ENCODE peak calls at places on chromosomes 12 and 14, in six cellular contexts. One of them, this sample, is unnamed.

GRCh38 chr12:23906329-23906728 is 43.1 kb downstream of the SOX5 start:
- DNase-seq in neural progenitor cell: peak; percentile 63
- DNase-seq in transverse colon: no peak
- DNase-seq in stomach: no peak
- DNase-seq in naive thymus-derived CD4-positive, alpha-beta T cell: no peak
- DNase-seq in effector memory CD4-positive, alpha-beta T cell: no peak
- DNase-seq in this sample: no peak

GRCh38 chr14:93045965-93046695 is 69.6 kb downstream of the ITPK1 start:
- DNase-seq in effector memory CD4-positive, alpha-beta T cell: no peak
- DNase-seq in transverse colon: no peak
- DNase-seq in naive thymus-derived CD4-positive, alpha-beta T cell: no peak
- DNase-seq in neural progenitor cell: no peak
- DNase-seq in stomach: no peak
- DNase-seq in this sample: no peak

GRCh38 chr14:69625299-69626131 is 14.1 kb downstream of the SUSD6 start:
- DNase-seq in effector memory CD4-positive, alpha-beta T cell: peak; percentile 46
- DNase-seq in naive thymus-derived CD4-positive, alpha-beta T cell: peak; percentile 72
- DNase-seq in transverse colon: peak; percentile 70
- DNase-seq in stomach: peak; percentile 55
- DNase-seq in neural progenitor cell: no peak
- DNase-seq in this sample: peak; percentile 74

GRCh38 chr12:121829250-121829918 is 25.6 kb downstream of the SETD1B start:
- DNase-seq in naive thymus-derived CD4-positive, alpha-beta T cell: no peak
- DNase-seq in neural progenitor cell: no peak
- DNase-seq in effector memory CD4-positive, alpha-beta T cell: no peak
- DNase-seq in stomach: no peak
- DNase-seq in transverse colon: no peak
- DNase-seq in this sample: no peak

GRCh38 chr12:93638095-93638494 is 39.1 kb upstream of the CRADD start:
- DNase-seq in stomach: no peak
- DNase-seq in effector memory CD4-positive, alpha-beta T cell: no peak
- DNase-seq in transverse colon: no peak
- DNase-seq in neural progenitor cell: no peak
- DNase-seq in naive thymus-derived CD4-positive, alpha-beta T cell: no peak
- DNase-seq in this sample: no peak

GRCh38 chr12:55933158-55933798 is 2.3 kb downstream of the DGKA start:
- DNase-seq in effector memory CD4-positive, alpha-beta T cell: no peak
- DNase-seq in stomach: peak; percentile 35
- DNase-seq in neural progenitor cell: no peak
- DNase-seq in transverse colon: peak; percentile 71
- DNase-seq in naive thymus-derived CD4-positive, alpha-beta T cell: no peak
- DNase-seq in this sample: no peak

GRCh38 chr14:95274283-95274682 is 45.4 kb downstream of the CLMN start:
- DNase-seq in stomach: no peak
- DNase-seq in naive thymus-derived CD4-positive, alpha-beta T cell: no peak
- DNase-seq in transverse colon: peak; percentile 76
- DNase-seq in effector memory CD4-positive, alpha-beta T cell: no peak
- DNase-seq in neural progenitor cell: no peak
- DNase-seq in this sample: no peak

GRCh38 chr12:6963016-6963731 is 7.3 kb downstream of the PHB2 start:
- DNase-seq in effector memory CD4-positive, alpha-beta T cell: no peak
- DNase-seq in transverse colon: peak; percentile 95
- DNase-seq in naive thymus-derived CD4-positive, alpha-beta T cell: no peak
- DNase-seq in neural progenitor cell: no peak
- DNase-seq in stomach: peak; percentile 95
- DNase-seq in this sample: no peak

GRCh38 chr14:63405715-63406114 is 87.0 kb upstream of the GPHB5 start:
- DNase-seq in neural progenitor cell: no peak
- DNase-seq in effector memory CD4-positive, alpha-beta T cell: no peak
- DNase-seq in naive thymus-derived CD4-positive, alpha-beta T cell: no peak
- DNase-seq in stomach: no peak
- DNase-seq in transverse colon: no peak
- DNase-seq in this sample: no peak

GRCh38 chr12:120252071-120252906 is 13.2 kb downstream of the PXN start:
- DNase-seq in stomach: no peak
- DNase-seq in effector memory CD4-positive, alpha-beta T cell: peak; percentile 70
- DNase-seq in neural progenitor cell: no peak
- DNase-seq in transverse colon: no peak
- DNase-seq in naive thymus-derived CD4-positive, alpha-beta T cell: peak; percentile 92
- DNase-seq in this sample: no peak

GRCh38 chr12:91057349-91057748 is 475 bp downstream of the KERA start:
- DNase-seq in effector memory CD4-positive, alpha-beta T cell: no peak
- DNase-seq in neural progenitor cell: no peak
- DNase-seq in naive thymus-derived CD4-positive, alpha-beta T cell: no peak
- DNase-seq in stomach: no peak
- DNase-seq in transverse colon: no peak
- DNase-seq in this sample: no peak

GRCh38 chr14:104895786-104896642 is 28.7 kb upstream of the PLD4 start:
- DNase-seq in effector memory CD4-positive, alpha-beta T cell: no peak
- DNase-seq in stomach: peak; percentile 70
- DNase-seq in transverse colon: peak; percentile 11
- DNase-seq in neural progenitor cell: no peak
- DNase-seq in naive thymus-derived CD4-positive, alpha-beta T cell: no peak
- DNase-seq in this sample: no peak

GRCh38 chr12:48165089-48166031 is 8.0 kb upstream of the ASB8 start:
- DNase-seq in stomach: no peak
- DNase-seq in transverse colon: no peak
- DNase-seq in effector memory CD4-positive, alpha-beta T cell: peak; percentile 22
- DNase-seq in neural progenitor cell: peak; percentile 75
- DNase-seq in naive thymus-derived CD4-positive, alpha-beta T cell: peak; percentile 74
- DNase-seq in this sample: no peak

GRCh38 chr14:39368261-39368959 is 63.8 kb downstream of the FBXO33 start:
- DNase-seq in effector memory CD4-positive, alpha-beta T cell: no peak
- DNase-seq in stomach: peak; percentile 42
- DNase-seq in naive thymus-derived CD4-positive, alpha-beta T cell: peak; percentile 4
- DNase-seq in neural progenitor cell: peak; percentile 89
- DNase-seq in transverse colon: peak; percentile 32
- DNase-seq in this sample: no peak

GRCh38 chr12:30754383-30754749 is 385 bp downstream of the CAPRIN2 start:
- DNase-seq in stomach: no peak
- DNase-seq in effector memory CD4-positive, alpha-beta T cell: no peak
- DNase-seq in transverse colon: no peak
- DNase-seq in naive thymus-derived CD4-positive, alpha-beta T cell: no peak
- DNase-seq in neural progenitor cell: no peak
- DNase-seq in this sample: peak; percentile 60

GRCh38 chr12:49041036-49041880 is 19.3 kb downstream of the KMT2D start:
- DNase-seq in naive thymus-derived CD4-positive, alpha-beta T cell: no peak
- DNase-seq in effector memory CD4-positive, alpha-beta T cell: no peak
- DNase-seq in stomach: no peak
- DNase-seq in neural progenitor cell: no peak
- DNase-seq in transverse colon: no peak
- DNase-seq in this sample: no peak

GRCh38 chr14:64919618-64920017 is 5.4 kb downstream of the CHURC1 start:
- DNase-seq in neural progenitor cell: no peak
- DNase-seq in stomach: no peak
- DNase-seq in effector memory CD4-positive, alpha-beta T cell: no peak
- DNase-seq in naive thymus-derived CD4-positive, alpha-beta T cell: no peak
- DNase-seq in transverse colon: no peak
- DNase-seq in this sample: no peak

GRCh38 chr12:25352078-25352918 is 101.6 kb upstream of the KRAS start:
- DNase-seq in neural progenitor cell: no peak
- DNase-seq in naive thymus-derived CD4-positive, alpha-beta T cell: no peak
- DNase-seq in effector memory CD4-positive, alpha-beta T cell: no peak
- DNase-seq in transverse colon: no peak
- DNase-seq in stomach: no peak
- DNase-seq in this sample: no peak

GRCh38 chr12:9134981-9135628 is 19.4 kb upstream of the A2M start:
- DNase-seq in effector memory CD4-positive, alpha-beta T cell: no peak
- DNase-seq in naive thymus-derived CD4-positive, alpha-beta T cell: no peak
- DNase-seq in neural progenitor cell: no peak
- DNase-seq in transverse colon: no peak
- DNase-seq in stomach: no peak
- DNase-seq in this sample: no peak

DNA sequence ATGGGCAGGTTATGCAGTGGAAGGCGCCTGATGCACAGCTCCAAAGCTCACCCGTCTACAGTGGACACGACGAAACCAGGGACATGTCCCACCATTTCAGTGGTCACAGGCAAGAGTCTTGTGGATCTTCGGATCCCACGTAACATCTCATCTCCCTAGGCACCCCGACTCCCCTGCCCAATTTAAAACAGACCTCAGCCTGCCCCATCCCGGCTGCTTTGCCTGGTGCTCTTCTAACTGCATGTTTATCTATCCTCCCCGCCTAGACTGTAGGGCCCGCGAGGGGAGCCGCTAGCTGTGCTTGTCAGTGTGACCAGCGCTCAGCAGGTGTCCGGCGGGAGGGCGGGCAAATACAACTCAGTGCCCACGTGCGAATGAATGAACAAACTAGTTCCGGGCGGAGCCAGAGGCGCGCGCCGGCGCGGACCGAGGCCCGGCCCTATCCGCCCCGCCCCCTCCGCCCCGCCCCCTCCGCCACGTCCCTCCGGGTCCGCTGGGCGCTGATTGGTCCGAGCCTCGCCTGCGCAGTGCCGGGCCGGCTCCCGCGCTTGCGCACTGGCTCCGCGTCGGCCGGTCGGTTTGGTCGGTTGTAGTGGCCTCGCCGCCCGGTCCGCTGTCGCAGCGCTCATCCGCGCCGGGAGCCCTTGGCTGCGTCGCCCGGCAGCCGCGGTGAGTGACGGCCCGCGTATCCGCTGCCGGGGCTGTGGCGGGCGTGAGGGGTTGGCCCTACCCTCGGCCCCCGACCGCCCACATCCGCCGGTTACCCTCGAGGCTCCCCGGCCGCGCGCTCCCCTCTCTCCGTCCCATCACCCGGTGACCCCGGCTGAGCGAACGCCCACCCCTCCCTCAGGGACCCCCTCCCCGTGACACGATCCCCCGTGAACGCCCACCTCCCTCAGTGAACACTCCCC is 60.1 kb downstream of the DDX51 start:
- DNase-seq in transverse colon: peak; percentile 92
- DNase-seq in stomach: peak; percentile 93
- DNase-seq in effector memory CD4-positive, alpha-beta T cell: peak; percentile 86
- DNase-seq in naive thymus-derived CD4-positive, alpha-beta T cell: peak; percentile 81
- DNase-seq in neural progenitor cell: peak; percentile 97
- DNase-seq in this sample: peak; percentile 90
- H3K4me1 ChIP-seq in transverse colon: peaks cover 5% of the 10 kb centered on the region
- H3K4me1 ChIP-seq in stomach: peaks cover 31% of the 10 kb centered on the region
- H3K4me1 ChIP-seq in effector memory CD4-positive, alpha-beta T cell: peaks cover 15% of the 10 kb centered on the region
- H3K4me1 ChIP-seq in naive thymus-derived CD4-positive, alpha-beta T cell: peaks cover 9% of the 10 kb centered on the region
- H3K4me1 ChIP-seq in neural progenitor cell: peaks cover 4% of the 10 kb centered on the region
- H3K4me1 ChIP-seq in this sample: peaks cover 19% of the 10 kb centered on the region

GRCh38 chr12:547883-548470 is 88.2 kb downstream of the B4GALNT3 start:
- DNase-seq in stomach: no peak
- DNase-seq in neural progenitor cell: no peak
- DNase-seq in effector memory CD4-positive, alpha-beta T cell: no peak
- DNase-seq in naive thymus-derived CD4-positive, alpha-beta T cell: no peak
- DNase-seq in transverse colon: no peak
- DNase-seq in this sample: no peak

GRCh38 chr12:545835-546234 is 86.1 kb downstream of the B4GALNT3 start:
- DNase-seq in neural progenitor cell: no peak
- DNase-seq in transverse colon: no peak
- DNase-seq in effector memory CD4-positive, alpha-beta T cell: no peak
- DNase-seq in naive thymus-derived CD4-positive, alpha-beta T cell: no peak
- DNase-seq in stomach: no peak
- DNase-seq in this sample: no peak

GRCh38 chr12:544941-545635 is 85.3 kb downstream of the B4GALNT3 start:
- DNase-seq in transverse colon: no peak
- DNase-seq in effector memory CD4-positive, alpha-beta T cell: no peak
- DNase-seq in neural progenitor cell: no peak
- DNase-seq in stomach: no peak
- DNase-seq in naive thymus-derived CD4-positive, alpha-beta T cell: no peak
- DNase-seq in this sample: no peak

GRCh38 chr12:546920-547845 is 87.4 kb downstream of the B4GALNT3 start:
- DNase-seq in naive thymus-derived CD4-positive, alpha-beta T cell: peak; percentile 54
- DNase-seq in neural progenitor cell: peak; percentile 82
- DNase-seq in stomach: peak; percentile 75
- DNase-seq in effector memory CD4-positive, alpha-beta T cell: peak; percentile 46
- DNase-seq in transverse colon: peak; percentile 73
- DNase-seq in this sample: no peak

DNA sequence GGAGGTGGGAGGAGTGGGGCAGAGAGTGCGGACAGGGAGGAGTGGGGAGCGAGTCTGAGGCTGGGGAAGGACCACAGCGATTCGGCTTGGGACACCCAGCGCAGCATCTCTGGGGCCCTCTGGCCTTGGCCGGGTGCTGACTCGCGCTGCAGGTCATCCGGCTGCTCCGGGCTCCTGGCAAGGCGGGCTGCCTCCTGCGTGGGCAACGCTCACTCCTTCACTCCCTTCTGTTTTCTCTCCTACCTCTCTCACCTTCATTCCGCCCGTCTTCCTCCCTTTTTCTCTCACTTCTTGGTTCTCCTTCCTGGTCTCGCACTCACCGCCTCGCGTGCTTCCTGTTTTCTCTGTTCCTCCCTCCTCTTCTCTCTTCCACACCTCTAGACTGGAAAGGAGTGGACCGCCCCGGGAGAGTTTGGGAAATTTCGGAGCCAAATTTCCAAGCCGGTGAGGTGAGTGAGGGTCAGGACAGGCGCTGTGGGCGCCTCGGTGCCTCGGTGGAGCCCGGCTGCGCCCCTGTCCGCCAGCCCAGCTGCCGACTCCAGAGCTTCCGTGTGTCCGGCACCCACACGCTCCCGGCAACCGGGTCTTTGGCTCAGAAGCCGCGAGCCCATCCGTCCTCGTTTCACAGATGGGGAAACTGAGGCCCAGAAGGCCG is 86.7 kb downstream of the B4GALNT3 start:
- DNase-seq in stomach: no peak
- DNase-seq in effector memory CD4-positive, alpha-beta T cell: no peak
- DNase-seq in naive thymus-derived CD4-positive, alpha-beta T cell: no peak
- DNase-seq in transverse colon: no peak
- DNase-seq in neural progenitor cell: no peak
- DNase-seq in this sample: no peak
- H3K4me3 ChIP-seq in stomach: peak overlapping the region; percentile 14
- H3K4me3 ChIP-seq in effector memory CD4-positive, alpha-beta T cell: no peak overlapping the region
- H3K4me3 ChIP-seq in naive thymus-derived CD4-positive, alpha-beta T cell: no peak overlapping the region
- H3K4me3 ChIP-seq in transverse colon: no peak overlapping the region
- H3K4me3 ChIP-seq in neural progenitor cell: no peak overlapping the region
- H3K4me3 ChIP-seq in this sample: no peak overlapping the region

DNA sequence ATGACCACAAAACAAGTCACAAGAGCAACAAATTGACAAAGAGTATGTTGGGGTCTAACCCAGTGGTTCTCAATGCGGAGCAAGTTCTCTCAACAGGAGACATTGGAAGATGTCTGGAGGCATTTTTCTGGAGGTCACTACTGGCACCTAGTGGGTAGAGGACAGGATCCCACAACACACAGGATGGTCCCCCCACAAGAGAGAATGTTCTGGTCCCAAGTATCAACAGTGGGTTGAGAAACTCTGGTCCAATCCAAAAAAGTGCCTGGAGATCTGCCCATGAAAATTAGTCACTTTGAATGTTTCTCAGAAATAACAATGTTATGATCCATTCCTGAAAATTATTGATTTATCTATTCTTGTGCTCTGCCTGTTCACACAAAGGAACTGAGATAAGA is 3.3 kb downstream of the SSH1 start:
- DNase-seq in stomach: no peak
- DNase-seq in transverse colon: no peak
- DNase-seq in neural progenitor cell: no peak
- DNase-seq in naive thymus-derived CD4-positive, alpha-beta T cell: no peak
- DNase-seq in effector memory CD4-positive, alpha-beta T cell: no peak
- DNase-seq in this sample: peak; percentile 80
- H3K4me1 ChIP-seq in stomach: peaks cover 88% of the 10 kb centered on the region
- H3K4me1 ChIP-seq in transverse colon: peaks cover 28% of the 10 kb centered on the region
- H3K4me1 ChIP-seq in neural progenitor cell: peaks cover 21% of the 10 kb centered on the region
- H3K4me1 ChIP-seq in naive thymus-derived CD4-positive, alpha-beta T cell: peaks cover 17% of the 10 kb centered on the region
- H3K4me1 ChIP-seq in effector memory CD4-positive, alpha-beta T cell: peaks cover 22% of the 10 kb centered on the region
- H3K4me1 ChIP-seq in this sample: peaks cover 92% of the 10 kb centered on the region

GRCh38 chr14:22569106-22569748 is 19.8 kb downstream of the DAD1 start:
- DNase-seq in stomach: no peak
- DNase-seq in effector memory CD4-positive, alpha-beta T cell: no peak
- DNase-seq in neural progenitor cell: no peak
- DNase-seq in naive thymus-derived CD4-positive, alpha-beta T cell: no peak
- DNase-seq in transverse colon: no peak
- DNase-seq in this sample: no peak
- H3K4me3 ChIP-seq in stomach: no peak overlapping the region
- H3K4me3 ChIP-seq in effector memory CD4-positive, alpha-beta T cell: peak overlapping the region; percentile 30
- H3K4me3 ChIP-seq in neural progenitor cell: no peak overlapping the region
- H3K4me3 ChIP-seq in naive thymus-derived CD4-positive, alpha-beta T cell: peak overlapping the region; percentile 53
- H3K4me3 ChIP-seq in transverse colon: no peak overlapping the region
- H3K4me3 ChIP-seq in this sample: no peak overlapping the region

This sample was measured in right atrium auricular region.